ENCODE peak calls at places on chromosomes 16 and 17, in seven cellular contexts. L, I, F, C, S, Z and X are unnamed samples.
A peak's percentile ranks its signal among the peaks of the same experiment; 100 is the strongest.

GRCh38 chr17:77471984-77472836 is 331.4 kb downstream of the SEC14L1 start:
- DNase-seq in L (no peak), I (no peak), F (peak; percentile 43), C (peak; percentile 43), S (peak; percentile 70), Z (no peak), X (no peak)

GRCh38 chr17:31094600-31095238 is at the start of gene NF1:
- DNase-seq in L (peak; percentile 99), I (peak; percentile 83), F (peak; percentile 93), C (peak; percentile 100), S (peak; percentile 97), Z (peak; percentile 79), X (peak; percentile 83)

GRCh38 chr16:27547134-27547533 is 2.6 kb downstream of the GTF3C1 start:
- DNase-seq in L (peak; percentile 60), I (no peak), F (no peak), C (peak; percentile 82), S (peak; percentile 64), Z (no peak), X (no peak)

GRCh38 chr17:1710807-1711553 is 803 bp upstream of the TLCD2 start:
- DNase-seq in L (no peak), I (no peak), F (no peak), C (no peak), S (no peak), Z (no peak), X (no peak)

GRCh38 chr16:66189951-66190350 is 176.5 kb upstream of the CDH5 start:
- DNase-seq in L (no peak), I (no peak), F (no peak), C (peak; percentile 72), S (peak; percentile 55), Z (no peak), X (no peak)

GRCh38 chr17:59002848-59003247 is 103.8 kb downstream of the TRIM37 start:
- DNase-seq in L (no peak), I (no peak), F (no peak), C (no peak), S (peak; percentile 13), Z (no peak), X (no peak)

GRCh38 chr17:48604770-48605329 is at the start of gene HOXB6:
- DNase-seq in L (no peak), I (no peak), F (no peak), C (peak; percentile 55), S (peak; percentile 70), Z (no peak), X (no peak)

GRCh38 chr17:4433515-4434031 is at the start of gene SPNS3:
- DNase-seq in L (no peak), I (peak; percentile 17), F (no peak), C (no peak), S (peak; percentile 52), Z (peak; percentile 31), X (peak; percentile 30)

GRCh38 chr17:15744885-15745284 is 12.8 kb downstream of the TBC1D26 start:
- DNase-seq in L (no peak), I (no peak), F (no peak), C (peak; percentile 10), S (peak; percentile 33), Z (no peak), X (no peak)

GRCh38 chr17:82687871-82688270 is 10.6 kb downstream of the RAB40B start:
- DNase-seq in L (no peak), I (no peak), F (no peak), C (no peak), S (no peak), Z (no peak), X (no peak)

GRCh38 chr16:3744018-3744417 is 26.7 kb upstream of the TRAP1 start:
- DNase-seq in L (no peak), I (no peak), F (no peak), C (no peak), S (no peak), Z (no peak), X (no peak)

GRCh38 chr17:78412403-78412802 is 34.0 kb downstream of the PGS1 start:
- DNase-seq in L (peak; percentile 41), I (peak; percentile 15), F (no peak), C (no peak), S (no peak), Z (peak; percentile 22), X (peak; percentile 24)

GRCh38 chr16:68590201-68590994 is 51.3 kb downstream of the ZFP90 start:
- DNase-seq in L (peak; percentile 77), I (peak; percentile 21), F (peak; percentile 22), C (peak; percentile 94), S (peak; percentile 64), Z (peak; percentile 62), X (peak; percentile 31)

GRCh38 chr16:79042886-79043285 is 557.7 kb downstream of the MAF start:
- DNase-seq in L (no peak), I (peak; percentile 2), F (no peak), C (no peak), S (no peak), Z (no peak), X (no peak)

GRCh38 chr17:57424777-57425188 is 168.5 kb downstream of the MSI2 start:
- DNase-seq in L (no peak), I (no peak), F (no peak), C (no peak), S (peak; percentile 67), Z (no peak), X (no peak)

GRCh38 chr17:81510524-81510797 is 2.1 kb downstream of the ACTG1 start:
- DNase-seq in L (no peak), I (no peak), F (no peak), C (no peak), S (no peak), Z (no peak), X (no peak)

GRCh38 chr17:81821603-81822311 is 11.3 kb downstream of the MCRIP1 start:
- DNase-seq in L (no peak), I (no peak), F (no peak), C (peak; percentile 72), S (peak; percentile 82), Z (no peak), X (no peak)

GRCh38 chr17:71986886-71987285 is 133.9 kb upstream of the SOX9 start:
- DNase-seq in L (no peak), I (no peak), F (no peak), C (no peak), S (peak; percentile 28), Z (no peak), X (no peak)

GRCh38 chr17:14052886-14053615 is 16.3 kb upstream of the COX10 start:
- DNase-seq in L (no peak), I (no peak), F (no peak), C (no peak), S (no peak), Z (no peak), X (no peak)

GRCh38 chr17:77119668-77120301 is 21.0 kb upstream of the SEC14L1 start:
- DNase-seq in L (no peak), I (no peak), F (no peak), C (no peak), S (no peak), Z (no peak), X (no peak)

GRCh38 chr17:82098169-82098938 is at the start of gene FASN:
- DNase-seq in L (peak; percentile 100), I (peak; percentile 91), F (peak; percentile 95), C (peak; percentile 100), S (peak; percentile 98), Z (peak; percentile 92), X (peak; percentile 91)